ENCODE peak calls at places on chromosome 18, in nine cellular contexts. One of them, this sample, is unnamed. For H3K4me1, the result is how much of the 10 kb centered on the place peaks cover.

GRCh38 chr18:6482198-6482977 is 67.7 kb upstream of the L3MBTL4 start:
- DNase-seq in HepG2: peak
- DNase-seq in right atrium auricular region: peak
- DNase-seq in mammary epithelial cell: peak
- DNase-seq in Peyer's patch: peak
- DNase-seq in fibroblast of lung: peak
- DNase-seq in CD4-positive, alpha-beta memory T cell: no peak
- DNase-seq in astrocyte: peak
- DNase-seq in CD8-positive, alpha-beta T cell: no peak
- DNase-seq in this sample: no peak

GRCh38 chr18:49849331-49850217 is 36.2 kb upstream of the ACAA2 start:
- DNase-seq in HepG2: peak
- DNase-seq in fibroblast of lung: peak
- DNase-seq in CD8-positive, alpha-beta T cell: no peak
- DNase-seq in CD4-positive, alpha-beta memory T cell: no peak
- DNase-seq in Peyer's patch: peak
- DNase-seq in right atrium auricular region: peak
- DNase-seq in astrocyte: peak
- DNase-seq in mammary epithelial cell: peak
- DNase-seq in this sample: no peak

GRCh38 chr18:56926740-56927139 is 220.1 kb upstream of the BOD1L2 start:
- DNase-seq in fibroblast of lung: no peak
- DNase-seq in right atrium auricular region: no peak
- DNase-seq in CD4-positive, alpha-beta memory T cell: no peak
- DNase-seq in astrocyte: no peak
- DNase-seq in mammary epithelial cell: no peak
- DNase-seq in HepG2: no peak
- DNase-seq in Peyer's patch: no peak
- DNase-seq in CD8-positive, alpha-beta T cell: no peak
- DNase-seq in this sample: no peak

GRCh38 chr18:59056706-59057492 is 82.8 kb upstream of the SEC11C start:
- DNase-seq in HepG2: peak
- DNase-seq in CD4-positive, alpha-beta memory T cell: peak
- DNase-seq in astrocyte: peak
- DNase-seq in fibroblast of lung: peak
- DNase-seq in mammary epithelial cell: peak
- DNase-seq in CD8-positive, alpha-beta T cell: no peak
- DNase-seq in Peyer's patch: no peak
- DNase-seq in right atrium auricular region: peak
- DNase-seq in this sample: peak

GRCh38 chr18:77676901-77677300 is 427.3 kb downstream of the GALR1 start:
- DNase-seq in Peyer's patch: no peak
- DNase-seq in HepG2: no peak
- DNase-seq in fibroblast of lung: no peak
- DNase-seq in CD4-positive, alpha-beta memory T cell: no peak
- DNase-seq in right atrium auricular region: no peak
- DNase-seq in mammary epithelial cell: no peak
- DNase-seq in CD8-positive, alpha-beta T cell: no peak
- DNase-seq in astrocyte: no peak
- DNase-seq in this sample: no peak

GRCh38 chr18:73218293-73218692 is 350.5 kb upstream of the NETO1 start:
- DNase-seq in HepG2: no peak
- DNase-seq in right atrium auricular region: no peak
- DNase-seq in fibroblast of lung: no peak
- DNase-seq in CD8-positive, alpha-beta T cell: no peak
- DNase-seq in Peyer's patch: no peak
- DNase-seq in mammary epithelial cell: no peak
- DNase-seq in CD4-positive, alpha-beta memory T cell: no peak
- DNase-seq in astrocyte: no peak
- DNase-seq in this sample: no peak

GRCh38 chr18:23154823-23155517 is 19.7 kb downstream of the CABLES1 start:
- DNase-seq in astrocyte: no peak
- DNase-seq in right atrium auricular region: no peak
- DNase-seq in CD8-positive, alpha-beta T cell: no peak
- DNase-seq in Peyer's patch: no peak
- DNase-seq in CD4-positive, alpha-beta memory T cell: no peak
- DNase-seq in HepG2: no peak
- DNase-seq in fibroblast of lung: no peak
- DNase-seq in mammary epithelial cell: no peak
- DNase-seq in this sample: no peak

GRCh38 chr18:58669731-58670379 is 1.4 kb upstream of the MALT1 start:
- DNase-seq in HepG2: peak
- DNase-seq in right atrium auricular region: no peak
- DNase-seq in astrocyte: peak
- DNase-seq in Peyer's patch: no peak
- DNase-seq in CD4-positive, alpha-beta memory T cell: no peak
- DNase-seq in mammary epithelial cell: peak
- DNase-seq in CD8-positive, alpha-beta T cell: no peak
- DNase-seq in fibroblast of lung: peak
- DNase-seq in this sample: no peak

DNA sequence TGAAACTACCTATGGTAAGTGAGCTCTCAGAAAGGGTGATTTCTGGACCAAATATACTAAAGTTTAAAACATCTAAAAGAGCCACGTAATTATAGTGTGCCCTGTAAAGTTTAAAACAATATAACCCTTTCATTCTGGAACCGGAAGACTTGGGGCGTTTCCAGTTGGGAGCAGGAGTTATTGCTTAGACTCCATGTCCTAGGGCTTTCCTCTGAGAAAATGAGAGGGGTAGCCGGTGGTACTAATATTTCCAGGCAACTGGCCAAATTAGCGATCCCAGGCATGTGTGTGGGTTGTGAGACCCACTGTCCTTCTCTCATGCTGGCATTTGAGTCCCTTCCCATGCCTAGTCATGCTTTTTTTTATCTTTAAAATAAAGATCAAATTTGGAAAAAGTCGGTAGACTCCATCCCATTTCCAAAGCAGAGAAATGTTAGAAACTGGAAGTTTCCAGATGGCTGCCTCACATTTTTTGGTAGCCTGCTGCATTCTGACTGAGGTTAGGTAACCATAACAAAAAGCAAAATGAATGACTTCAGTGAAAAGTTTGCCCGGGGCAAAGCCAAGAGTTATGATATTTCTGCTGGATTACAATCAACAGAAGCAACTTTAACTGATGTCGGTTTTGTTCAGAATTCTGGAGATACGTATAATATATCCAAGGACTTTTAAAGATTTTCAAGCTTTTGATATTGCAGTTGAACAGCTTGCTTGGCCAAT is 227.4 kb downstream of the SS18 start:
- DNase-seq in CD4-positive, alpha-beta memory T cell: no peak
- DNase-seq in Peyer's patch: no peak
- DNase-seq in right atrium auricular region: no peak
- DNase-seq in mammary epithelial cell: peak
- DNase-seq in astrocyte: no peak
- DNase-seq in fibroblast of lung: peak
- DNase-seq in CD8-positive, alpha-beta T cell: no peak
- DNase-seq in HepG2: no peak
- DNase-seq in this sample: no peak
- H3K4me3 ChIP-seq in CD4-positive, alpha-beta memory T cell: no peak
- H3K4me3 ChIP-seq in Peyer's patch: no peak
- H3K4me3 ChIP-seq in right atrium auricular region: no peak
- H3K4me3 ChIP-seq in mammary epithelial cell: no peak
- H3K4me3 ChIP-seq in astrocyte: no peak
- H3K4me3 ChIP-seq in fibroblast of lung: no peak
- H3K4me3 ChIP-seq in CD8-positive, alpha-beta T cell: no peak
- H3K4me3 ChIP-seq in HepG2: no peak
- H3K4me3 ChIP-seq in this sample: no peak

GRCh38 chr18:1999387-1999786 is 571.9 kb downstream of the METTL4 start:
- DNase-seq in astrocyte: no peak
- DNase-seq in CD8-positive, alpha-beta T cell: no peak
- DNase-seq in fibroblast of lung: no peak
- DNase-seq in CD4-positive, alpha-beta memory T cell: no peak
- DNase-seq in right atrium auricular region: no peak
- DNase-seq in mammary epithelial cell: no peak
- DNase-seq in Peyer's patch: no peak
- DNase-seq in HepG2: no peak
- DNase-seq in this sample: no peak
- H3K27ac ChIP-seq in astrocyte: no peak
- H3K27ac ChIP-seq in CD8-positive, alpha-beta T cell: no peak
- H3K27ac ChIP-seq in fibroblast of lung: no peak
- H3K27ac ChIP-seq in CD4-positive, alpha-beta memory T cell: no peak
- H3K27ac ChIP-seq in right atrium auricular region: no peak
- H3K27ac ChIP-seq in mammary epithelial cell: no peak
- H3K27ac ChIP-seq in Peyer's patch: no peak
- H3K27ac ChIP-seq in HepG2: no peak
- H3K27ac ChIP-seq in this sample: no peak

GRCh38 chr18:25454270-25454659 is 102.3 kb upstream of the ZNF521 start:
- DNase-seq in Peyer's patch: no peak
- DNase-seq in right atrium auricular region: no peak
- DNase-seq in HepG2: no peak
- DNase-seq in CD8-positive, alpha-beta T cell: no peak
- DNase-seq in astrocyte: no peak
- DNase-seq in mammary epithelial cell: no peak
- DNase-seq in CD4-positive, alpha-beta memory T cell: no peak
- DNase-seq in fibroblast of lung: no peak
- DNase-seq in this sample: no peak
- H3K4me1 ChIP-seq in Peyer's patch: under half
- H3K4me1 ChIP-seq in right atrium auricular region: under half
- H3K4me1 ChIP-seq in HepG2: under half
- H3K4me1 ChIP-seq in CD8-positive, alpha-beta T cell: under half
- H3K4me1 ChIP-seq in astrocyte: under half
- H3K4me1 ChIP-seq in mammary epithelial cell: under half
- H3K4me1 ChIP-seq in CD4-positive, alpha-beta memory T cell: under half
- H3K4me1 ChIP-seq in fibroblast of lung: under half
- H3K4me1 ChIP-seq in this sample: under half

GRCh38 chr18:13164406-13164805 is 54.2 kb upstream of the LDLRAD4 start:
- DNase-seq in CD8-positive, alpha-beta T cell: no peak
- DNase-seq in HepG2: no peak
- DNase-seq in CD4-positive, alpha-beta memory T cell: no peak
- DNase-seq in mammary epithelial cell: no peak
- DNase-seq in astrocyte: no peak
- DNase-seq in right atrium auricular region: no peak
- DNase-seq in fibroblast of lung: no peak
- DNase-seq in Peyer's patch: no peak
- DNase-seq in this sample: no peak
- H3K4me3 ChIP-seq in CD8-positive, alpha-beta T cell: no peak
- H3K4me3 ChIP-seq in HepG2: no peak
- H3K4me3 ChIP-seq in CD4-positive, alpha-beta memory T cell: no peak
- H3K4me3 ChIP-seq in mammary epithelial cell: no peak
- H3K4me3 ChIP-seq in astrocyte: no peak
- H3K4me3 ChIP-seq in right atrium auricular region: no peak
- H3K4me3 ChIP-seq in fibroblast of lung: no peak
- H3K4me3 ChIP-seq in Peyer's patch: no peak
- H3K4me3 ChIP-seq in this sample: no peak

GRCh38 chr18:32301361-32301760 is 111.5 kb downstream of the MEP1B start:
- DNase-seq in CD8-positive, alpha-beta T cell: no peak
- DNase-seq in fibroblast of lung: no peak
- DNase-seq in mammary epithelial cell: no peak
- DNase-seq in CD4-positive, alpha-beta memory T cell: no peak
- DNase-seq in right atrium auricular region: no peak
- DNase-seq in astrocyte: no peak
- DNase-seq in HepG2: no peak
- DNase-seq in Peyer's patch: no peak
- DNase-seq in this sample: no peak
- H3K27ac ChIP-seq in CD8-positive, alpha-beta T cell: no peak
- H3K27ac ChIP-seq in fibroblast of lung: no peak
- H3K27ac ChIP-seq in mammary epithelial cell: no peak
- H3K27ac ChIP-seq in CD4-positive, alpha-beta memory T cell: no peak
- H3K27ac ChIP-seq in right atrium auricular region: no peak
- H3K27ac ChIP-seq in astrocyte: peak
- H3K27ac ChIP-seq in HepG2: no peak
- H3K27ac ChIP-seq in Peyer's patch: no peak
- H3K27ac ChIP-seq in this sample: no peak

DNA sequence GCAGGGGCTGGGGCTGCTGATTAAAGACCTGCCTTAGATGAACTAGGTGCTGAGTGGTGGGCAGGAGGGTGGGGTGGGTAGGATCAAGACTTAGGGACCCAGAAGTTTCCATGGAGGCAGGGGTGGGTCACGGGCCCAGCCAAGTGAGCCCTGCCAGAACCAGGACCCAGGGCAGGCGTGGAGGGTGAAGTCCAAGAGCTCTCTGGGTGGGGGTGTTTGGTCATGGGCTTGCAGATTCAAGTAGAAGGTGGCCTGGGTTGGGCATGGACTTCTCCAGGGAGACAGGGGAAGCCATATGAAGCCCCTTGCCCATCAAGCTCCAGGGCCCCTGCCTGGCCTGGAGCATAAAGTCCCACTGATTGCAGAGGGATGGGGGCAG is 168.8 kb downstream of the SMAD7 start:
- DNase-seq in mammary epithelial cell: no peak
- DNase-seq in HepG2: peak
- DNase-seq in fibroblast of lung: no peak
- DNase-seq in astrocyte: no peak
- DNase-seq in CD8-positive, alpha-beta T cell: no peak
- DNase-seq in CD4-positive, alpha-beta memory T cell: no peak
- DNase-seq in right atrium auricular region: no peak
- DNase-seq in Peyer's patch: no peak
- DNase-seq in this sample: no peak
- H3K4me1 ChIP-seq in mammary epithelial cell: under half
- H3K4me1 ChIP-seq in HepG2: half or more
- H3K4me1 ChIP-seq in fibroblast of lung: under half
- H3K4me1 ChIP-seq in astrocyte: under half
- H3K4me1 ChIP-seq in CD8-positive, alpha-beta T cell: under half
- H3K4me1 ChIP-seq in CD4-positive, alpha-beta memory T cell: under half
- H3K4me1 ChIP-seq in right atrium auricular region: half or more
- H3K4me1 ChIP-seq in Peyer's patch: under half
- H3K4me1 ChIP-seq in this sample: under half

DNA sequence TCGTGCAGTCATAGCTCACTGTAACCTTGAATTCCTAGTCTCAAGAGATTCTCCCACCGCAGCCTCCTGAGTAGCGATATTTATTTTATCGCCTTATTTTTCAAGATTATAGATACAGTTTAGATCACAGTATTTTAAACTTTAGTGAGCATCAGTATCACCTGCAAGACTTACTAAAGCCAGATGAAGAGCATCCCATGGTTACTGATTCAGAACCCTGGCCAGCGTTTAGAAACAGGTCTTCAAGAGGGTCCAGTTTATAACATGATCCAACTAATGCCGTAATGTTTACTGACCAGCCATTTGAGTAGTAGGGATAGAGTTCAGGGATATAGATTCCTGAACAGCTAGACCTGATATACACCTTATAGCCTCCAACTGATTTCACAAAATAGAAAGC is 146.1 kb downstream of the DCC start:
- DNase-seq in HepG2: no peak
- DNase-seq in Peyer's patch: no peak
- DNase-seq in right atrium auricular region: no peak
- DNase-seq in fibroblast of lung: no peak
- DNase-seq in CD4-positive, alpha-beta memory T cell: no peak
- DNase-seq in mammary epithelial cell: no peak
- DNase-seq in CD8-positive, alpha-beta T cell: no peak
- DNase-seq in astrocyte: no peak
- DNase-seq in this sample: no peak
- H3K4me3 ChIP-seq in HepG2: no peak
- H3K4me3 ChIP-seq in Peyer's patch: no peak
- H3K4me3 ChIP-seq in right atrium auricular region: no peak
- H3K4me3 ChIP-seq in fibroblast of lung: no peak
- H3K4me3 ChIP-seq in CD4-positive, alpha-beta memory T cell: no peak
- H3K4me3 ChIP-seq in mammary epithelial cell: no peak
- H3K4me3 ChIP-seq in CD8-positive, alpha-beta T cell: no peak
- H3K4me3 ChIP-seq in astrocyte: no peak
- H3K4me3 ChIP-seq in this sample: no peak